ENCODE peak calls at places on chromosomes 6 and 20, in seven cellular contexts. One of them, this sample, is unnamed.

GRCh38 chr6:144718431-144718830 is 433.3 kb downstream of the UTRN start:
- DNase-seq in foreskin keratinocyte: peak; percentile 75
- DNase-seq in T1000: no peak
- DNase-seq in lower leg skin: no peak
- DNase-seq in small intestine: no peak
- DNase-seq in HuH-7: no peak
- DNase-seq in effector memory CD4-positive, alpha-beta T cell: no peak
- DNase-seq in this sample: no peak

GRCh38 chr20:33789109-33789857 is 21.9 kb upstream of the CHMP4B start:
- DNase-seq in foreskin keratinocyte: peak; percentile 96
- DNase-seq in T1000: peak; percentile 84
- DNase-seq in lower leg skin: no peak
- DNase-seq in small intestine: peak; percentile 100
- DNase-seq in HuH-7: no peak
- DNase-seq in effector memory CD4-positive, alpha-beta T cell: no peak
- DNase-seq in this sample: no peak

GRCh38 chr6:22432060-22432459 is 135.2 kb upstream of the PRL start:
- DNase-seq in foreskin keratinocyte: no peak
- DNase-seq in T1000: no peak
- DNase-seq in lower leg skin: no peak
- DNase-seq in small intestine: no peak
- DNase-seq in HuH-7: no peak
- DNase-seq in effector memory CD4-positive, alpha-beta T cell: no peak
- DNase-seq in this sample: no peak

GRCh38 chr6:15351631-15352030 is 105.8 kb downstream of the JARID2 start:
- DNase-seq in foreskin keratinocyte: peak; percentile 66
- DNase-seq in T1000: no peak
- DNase-seq in lower leg skin: no peak
- DNase-seq in small intestine: no peak
- DNase-seq in HuH-7: no peak
- DNase-seq in effector memory CD4-positive, alpha-beta T cell: no peak
- DNase-seq in this sample: peak; percentile 32

GRCh38 chr6:53800976-53801375 is 6.2 kb downstream of the LRRC1 start:
- DNase-seq in foreskin keratinocyte: no peak
- DNase-seq in T1000: no peak
- DNase-seq in lower leg skin: no peak
- DNase-seq in small intestine: no peak
- DNase-seq in HuH-7: no peak
- DNase-seq in effector memory CD4-positive, alpha-beta T cell: no peak
- DNase-seq in this sample: no peak

GRCh38 chr6:67888546-67888885 is 746.6 kb upstream of the ADGRB3 start:
- DNase-seq in foreskin keratinocyte: no peak
- DNase-seq in T1000: no peak
- DNase-seq in lower leg skin: no peak
- DNase-seq in small intestine: no peak
- DNase-seq in HuH-7: no peak
- DNase-seq in effector memory CD4-positive, alpha-beta T cell: no peak
- DNase-seq in this sample: no peak

GRCh38 chr6:17334265-17334664 is 53.1 kb downstream of the RBM24 start:
- DNase-seq in foreskin keratinocyte: peak; percentile 27
- DNase-seq in T1000: no peak
- DNase-seq in lower leg skin: peak; percentile 43
- DNase-seq in small intestine: no peak
- DNase-seq in HuH-7: no peak
- DNase-seq in effector memory CD4-positive, alpha-beta T cell: no peak
- DNase-seq in this sample: no peak

GRCh38 chr6:39568896-39569295 is 156.3 kb downstream of the KIF6 start:
- DNase-seq in foreskin keratinocyte: peak; percentile 40
- DNase-seq in T1000: peak; percentile 13
- DNase-seq in lower leg skin: no peak
- DNase-seq in small intestine: no peak
- DNase-seq in HuH-7: no peak
- DNase-seq in effector memory CD4-positive, alpha-beta T cell: no peak
- DNase-seq in this sample: no peak

GRCh38 chr20:33099842-33100538 is 20.5 kb downstream of the BPIFB4 start:
- DNase-seq in foreskin keratinocyte: peak; percentile 67
- DNase-seq in T1000: no peak
- DNase-seq in lower leg skin: no peak
- DNase-seq in small intestine: no peak
- DNase-seq in HuH-7: no peak
- DNase-seq in effector memory CD4-positive, alpha-beta T cell: no peak
- DNase-seq in this sample: no peak

GRCh38 chr20:10673831-10674683 is at the start of gene JAG1:
- DNase-seq in foreskin keratinocyte: peak; percentile 96
- DNase-seq in T1000: peak; percentile 85
- DNase-seq in lower leg skin: peak; percentile 98
- DNase-seq in small intestine: peak; percentile 96
- DNase-seq in HuH-7: peak; percentile 100
- DNase-seq in effector memory CD4-positive, alpha-beta T cell: no peak
- DNase-seq in this sample: peak; percentile 97

GRCh38 chr20:58192567-58192966 is 35.9 kb downstream of the ANKRD60 start:
- DNase-seq in foreskin keratinocyte: no peak
- DNase-seq in T1000: no peak
- DNase-seq in lower leg skin: no peak
- DNase-seq in small intestine: no peak
- DNase-seq in HuH-7: peak; percentile 45
- DNase-seq in effector memory CD4-positive, alpha-beta T cell: no peak
- DNase-seq in this sample: no peak

GRCh38 chr20:44057698-44058675 is 129.0 kb downstream of the JPH2 start:
- DNase-seq in foreskin keratinocyte: no peak
- DNase-seq in T1000: no peak
- DNase-seq in lower leg skin: peak; percentile 77
- DNase-seq in small intestine: no peak
- DNase-seq in HuH-7: no peak
- DNase-seq in effector memory CD4-positive, alpha-beta T cell: no peak
- DNase-seq in this sample: no peak

GRCh38 chr20:63050406-63050805 is 43.6 kb upstream of the BHLHE23 start:
- DNase-seq in foreskin keratinocyte: no peak
- DNase-seq in T1000: no peak
- DNase-seq in lower leg skin: no peak
- DNase-seq in small intestine: no peak
- DNase-seq in HuH-7: no peak
- DNase-seq in effector memory CD4-positive, alpha-beta T cell: no peak
- DNase-seq in this sample: no peak

GRCh38 chr6:147868493-147869222 is 360.2 kb downstream of the SAMD5 start:
- DNase-seq in foreskin keratinocyte: no peak
- DNase-seq in T1000: no peak
- DNase-seq in lower leg skin: no peak
- DNase-seq in small intestine: no peak
- DNase-seq in HuH-7: no peak
- DNase-seq in effector memory CD4-positive, alpha-beta T cell: no peak
- DNase-seq in this sample: no peak

GRCh38 chr20:45456632-45457031 is 12.9 kb upstream of the WFDC2 start:
- DNase-seq in foreskin keratinocyte: no peak
- DNase-seq in T1000: no peak
- DNase-seq in lower leg skin: no peak
- DNase-seq in small intestine: peak; percentile 80
- DNase-seq in HuH-7: no peak
- DNase-seq in effector memory CD4-positive, alpha-beta T cell: no peak
- DNase-seq in this sample: no peak

GRCh38 chr6:69887026-69887425 is 20.7 kb downstream of the COL19A1 start:
- DNase-seq in foreskin keratinocyte: no peak
- DNase-seq in T1000: no peak
- DNase-seq in lower leg skin: no peak
- DNase-seq in small intestine: no peak
- DNase-seq in HuH-7: no peak
- DNase-seq in effector memory CD4-positive, alpha-beta T cell: no peak
- DNase-seq in this sample: no peak

GRCh38 chr6:110534731-110535164 is 58.3 kb upstream of the SLC22A16 start:
- DNase-seq in foreskin keratinocyte: no peak
- DNase-seq in T1000: peak; percentile 84
- DNase-seq in lower leg skin: no peak
- DNase-seq in small intestine: peak; percentile 14
- DNase-seq in HuH-7: no peak
- DNase-seq in effector memory CD4-positive, alpha-beta T cell: no peak
- DNase-seq in this sample: peak; percentile 46

GRCh38 chr6:35810831-35811698 is 5.9 kb downstream of the LHFPL5 start:
- DNase-seq in foreskin keratinocyte: peak; percentile 95
- DNase-seq in T1000: no peak
- DNase-seq in lower leg skin: no peak
- DNase-seq in small intestine: peak; percentile 55
- DNase-seq in HuH-7: no peak
- DNase-seq in effector memory CD4-positive, alpha-beta T cell: no peak
- DNase-seq in this sample: no peak